ENCODE peak calls at places on chromosome 2, in eight cellular contexts. One of them, this sample, is unnamed.

GRCh38 chr2:196112408-196113039 is 43.9 kb upstream of the DNAH7 start:
- DNase-seq in epithelial cell of esophagus: peak; percentile 80
- DNase-seq in pancreas: no peak
- DNase-seq in CD8-positive, alpha-beta T cell: no peak
- DNase-seq in progenitor cell of endocrine pancreas: no peak
- DNase-seq in activated naive CD4-positive, alpha-beta T cell: no peak
- DNase-seq in activated T-helper 1 cell treated with Interleukin-2 at 50 U/mL for 16 hours: no peak
- DNase-seq in GM20000: no peak
- DNase-seq in this sample: no peak

GRCh38 chr2:150485871-150486538 is 1.5 kb downstream of the RND3 start:
- DNase-seq in epithelial cell of esophagus: peak; percentile 80
- DNase-seq in pancreas: peak; percentile 62
- DNase-seq in CD8-positive, alpha-beta T cell: no peak
- DNase-seq in progenitor cell of endocrine pancreas: peak; percentile 52
- DNase-seq in activated naive CD4-positive, alpha-beta T cell: no peak
- DNase-seq in activated T-helper 1 cell treated with Interleukin-2 at 50 U/mL for 16 hours: no peak
- DNase-seq in GM20000: no peak
- DNase-seq in this sample: no peak

GRCh38 chr2:182548031-182548950 is 121.5 kb upstream of the PDE1A start:
- DNase-seq in epithelial cell of esophagus: no peak
- DNase-seq in pancreas: no peak
- DNase-seq in CD8-positive, alpha-beta T cell: no peak
- DNase-seq in progenitor cell of endocrine pancreas: no peak
- DNase-seq in activated naive CD4-positive, alpha-beta T cell: no peak
- DNase-seq in activated T-helper 1 cell treated with Interleukin-2 at 50 U/mL for 16 hours: no peak
- DNase-seq in GM20000: no peak
- DNase-seq in this sample: no peak

GRCh38 chr2:231052494-231053451 is 3.9 kb upstream of the PSMD1 start:
- DNase-seq in epithelial cell of esophagus: peak; percentile 86
- DNase-seq in pancreas: peak; percentile 72
- DNase-seq in CD8-positive, alpha-beta T cell: peak; percentile 56
- DNase-seq in progenitor cell of endocrine pancreas: peak; percentile 72
- DNase-seq in activated naive CD4-positive, alpha-beta T cell: peak; percentile 52
- DNase-seq in activated T-helper 1 cell treated with Interleukin-2 at 50 U/mL for 16 hours: peak; percentile 73
- DNase-seq in GM20000: peak; percentile 88
- DNase-seq in this sample: peak; percentile 51

GRCh38 chr2:20625491-20625919 is 25.4 kb downstream of the HS1BP3 start:
- DNase-seq in epithelial cell of esophagus: no peak
- DNase-seq in pancreas: no peak
- DNase-seq in CD8-positive, alpha-beta T cell: no peak
- DNase-seq in progenitor cell of endocrine pancreas: no peak
- DNase-seq in activated naive CD4-positive, alpha-beta T cell: no peak
- DNase-seq in activated T-helper 1 cell treated with Interleukin-2 at 50 U/mL for 16 hours: no peak
- DNase-seq in GM20000: no peak
- DNase-seq in this sample: no peak

GRCh38 chr2:165428996-165429395 is 40.5 kb upstream of the CSRNP3 start:
- DNase-seq in epithelial cell of esophagus: no peak
- DNase-seq in pancreas: no peak
- DNase-seq in CD8-positive, alpha-beta T cell: no peak
- DNase-seq in progenitor cell of endocrine pancreas: no peak
- DNase-seq in activated naive CD4-positive, alpha-beta T cell: no peak
- DNase-seq in activated T-helper 1 cell treated with Interleukin-2 at 50 U/mL for 16 hours: no peak
- DNase-seq in GM20000: no peak
- DNase-seq in this sample: no peak

GRCh38 chr2:217220228-217221013 is 360.6 kb upstream of the TNP1 start:
- DNase-seq in epithelial cell of esophagus: no peak
- DNase-seq in pancreas: no peak
- DNase-seq in CD8-positive, alpha-beta T cell: no peak
- DNase-seq in progenitor cell of endocrine pancreas: no peak
- DNase-seq in activated naive CD4-positive, alpha-beta T cell: no peak
- DNase-seq in activated T-helper 1 cell treated with Interleukin-2 at 50 U/mL for 16 hours: no peak
- DNase-seq in GM20000: no peak
- DNase-seq in this sample: no peak

GRCh38 chr2:152055366-152056108 is 43.3 kb downstream of the CACNB4 start:
- DNase-seq in epithelial cell of esophagus: peak; percentile 56
- DNase-seq in pancreas: no peak
- DNase-seq in CD8-positive, alpha-beta T cell: no peak
- DNase-seq in progenitor cell of endocrine pancreas: no peak
- DNase-seq in activated naive CD4-positive, alpha-beta T cell: no peak
- DNase-seq in activated T-helper 1 cell treated with Interleukin-2 at 50 U/mL for 16 hours: no peak
- DNase-seq in GM20000: no peak
- DNase-seq in this sample: no peak

GRCh38 chr2:54455584-54456525 is at the start of gene SPTBN1:
- DNase-seq in epithelial cell of esophagus: peak; percentile 53
- DNase-seq in pancreas: peak; percentile 88
- DNase-seq in CD8-positive, alpha-beta T cell: no peak
- DNase-seq in progenitor cell of endocrine pancreas: peak; percentile 81
- DNase-seq in activated naive CD4-positive, alpha-beta T cell: no peak
- DNase-seq in activated T-helper 1 cell treated with Interleukin-2 at 50 U/mL for 16 hours: no peak
- DNase-seq in GM20000: peak; percentile 72
- DNase-seq in this sample: peak; percentile 55

GRCh38 chr2:11467126-11467649 is 1.2 kb upstream of the E2F6 start:
- DNase-seq in epithelial cell of esophagus: no peak
- DNase-seq in pancreas: no peak
- DNase-seq in CD8-positive, alpha-beta T cell: no peak
- DNase-seq in progenitor cell of endocrine pancreas: no peak
- DNase-seq in activated naive CD4-positive, alpha-beta T cell: no peak
- DNase-seq in activated T-helper 1 cell treated with Interleukin-2 at 50 U/mL for 16 hours: no peak
- DNase-seq in GM20000: no peak
- DNase-seq in this sample: no peak

GRCh38 chr2:229416116-229416694 is 145.1 kb upstream of the PID1 start:
- DNase-seq in epithelial cell of esophagus: no peak
- DNase-seq in pancreas: peak; percentile 13
- DNase-seq in CD8-positive, alpha-beta T cell: no peak
- DNase-seq in progenitor cell of endocrine pancreas: no peak
- DNase-seq in activated naive CD4-positive, alpha-beta T cell: no peak
- DNase-seq in activated T-helper 1 cell treated with Interleukin-2 at 50 U/mL for 16 hours: no peak
- DNase-seq in GM20000: no peak
- DNase-seq in this sample: no peak

GRCh38 chr2:234139755-234140154 is 89.3 kb downstream of the SPP2 start:
- DNase-seq in epithelial cell of esophagus: no peak
- DNase-seq in pancreas: no peak
- DNase-seq in CD8-positive, alpha-beta T cell: no peak
- DNase-seq in progenitor cell of endocrine pancreas: no peak
- DNase-seq in activated naive CD4-positive, alpha-beta T cell: no peak
- DNase-seq in activated T-helper 1 cell treated with Interleukin-2 at 50 U/mL for 16 hours: no peak
- DNase-seq in GM20000: no peak
- DNase-seq in this sample: no peak

GRCh38 chr2:74374509-74375205 is 5.5 kb downstream of the DCTN1 start:
- DNase-seq in epithelial cell of esophagus: peak; percentile 84
- DNase-seq in pancreas: peak; percentile 28
- DNase-seq in CD8-positive, alpha-beta T cell: no peak
- DNase-seq in progenitor cell of endocrine pancreas: peak; percentile 65
- DNase-seq in activated naive CD4-positive, alpha-beta T cell: no peak
- DNase-seq in activated T-helper 1 cell treated with Interleukin-2 at 50 U/mL for 16 hours: no peak
- DNase-seq in GM20000: no peak
- DNase-seq in this sample: peak; percentile 99

GRCh38 chr2:88746929-88747490 is 55.5 kb downstream of the RPIA start:
- DNase-seq in epithelial cell of esophagus: peak; percentile 33
- DNase-seq in pancreas: no peak
- DNase-seq in CD8-positive, alpha-beta T cell: no peak
- DNase-seq in progenitor cell of endocrine pancreas: no peak
- DNase-seq in activated naive CD4-positive, alpha-beta T cell: no peak
- DNase-seq in activated T-helper 1 cell treated with Interleukin-2 at 50 U/mL for 16 hours: no peak
- DNase-seq in GM20000: no peak
- DNase-seq in this sample: no peak

GRCh38 chr2:36088716-36089328 is 266.8 kb upstream of the CRIM1 start:
- DNase-seq in epithelial cell of esophagus: no peak
- DNase-seq in pancreas: no peak
- DNase-seq in CD8-positive, alpha-beta T cell: no peak
- DNase-seq in progenitor cell of endocrine pancreas: no peak
- DNase-seq in activated naive CD4-positive, alpha-beta T cell: no peak
- DNase-seq in activated T-helper 1 cell treated with Interleukin-2 at 50 U/mL for 16 hours: no peak
- DNase-seq in GM20000: no peak
- DNase-seq in this sample: no peak

GRCh38 chr2:160582481-160583161 is 89.0 kb upstream of the RBMS1 start:
- DNase-seq in epithelial cell of esophagus: peak; percentile 35
- DNase-seq in pancreas: no peak
- DNase-seq in CD8-positive, alpha-beta T cell: no peak
- DNase-seq in progenitor cell of endocrine pancreas: no peak
- DNase-seq in activated naive CD4-positive, alpha-beta T cell: no peak
- DNase-seq in activated T-helper 1 cell treated with Interleukin-2 at 50 U/mL for 16 hours: no peak
- DNase-seq in GM20000: no peak
- DNase-seq in this sample: no peak

GRCh38 chr2:100703213-100703612 is 116.7 kb upstream of the NPAS2 start:
- DNase-seq in epithelial cell of esophagus: no peak
- DNase-seq in pancreas: no peak
- DNase-seq in CD8-positive, alpha-beta T cell: no peak
- DNase-seq in progenitor cell of endocrine pancreas: no peak
- DNase-seq in activated naive CD4-positive, alpha-beta T cell: no peak
- DNase-seq in activated T-helper 1 cell treated with Interleukin-2 at 50 U/mL for 16 hours: no peak
- DNase-seq in GM20000: no peak
- DNase-seq in this sample: no peak

GRCh38 chr2:109063326-109063670 is 65.7 kb upstream of the SH3RF3 start:
- DNase-seq in epithelial cell of esophagus: peak; percentile 14
- DNase-seq in pancreas: no peak
- DNase-seq in CD8-positive, alpha-beta T cell: no peak
- DNase-seq in progenitor cell of endocrine pancreas: no peak
- DNase-seq in activated naive CD4-positive, alpha-beta T cell: no peak
- DNase-seq in activated T-helper 1 cell treated with Interleukin-2 at 50 U/mL for 16 hours: no peak
- DNase-seq in GM20000: no peak
- DNase-seq in this sample: no peak

GRCh38 chr2:238096311-238097011 is 3.7 kb upstream of the ESPNL start:
- DNase-seq in epithelial cell of esophagus: peak; percentile 71
- DNase-seq in pancreas: peak; percentile 84
- DNase-seq in CD8-positive, alpha-beta T cell: no peak
- DNase-seq in progenitor cell of endocrine pancreas: no peak
- DNase-seq in activated naive CD4-positive, alpha-beta T cell: no peak
- DNase-seq in activated T-helper 1 cell treated with Interleukin-2 at 50 U/mL for 16 hours: no peak
- DNase-seq in GM20000: no peak
- DNase-seq in this sample: peak; percentile 19

GRCh38 chr2:159009940-159010339 is 41.5 kb downstream of the TANC1 start:
- DNase-seq in epithelial cell of esophagus: no peak
- DNase-seq in pancreas: no peak
- DNase-seq in CD8-positive, alpha-beta T cell: no peak
- DNase-seq in progenitor cell of endocrine pancreas: no peak
- DNase-seq in activated naive CD4-positive, alpha-beta T cell: no peak
- DNase-seq in activated T-helper 1 cell treated with Interleukin-2 at 50 U/mL for 16 hours: no peak
- DNase-seq in GM20000: no peak
- DNase-seq in this sample: no peak

GRCh38 chr2:219987830-219988229 is 360.4 kb downstream of the SLC4A3 start:
- DNase-seq in epithelial cell of esophagus: peak; percentile 97
- DNase-seq in pancreas: no peak
- DNase-seq in CD8-positive, alpha-beta T cell: no peak
- DNase-seq in progenitor cell of endocrine pancreas: no peak
- DNase-seq in activated naive CD4-positive, alpha-beta T cell: no peak
- DNase-seq in activated T-helper 1 cell treated with Interleukin-2 at 50 U/mL for 16 hours: no peak
- DNase-seq in GM20000: no peak
- DNase-seq in this sample: no peak

GRCh38 chr2:177124371-177124770 is 88.2 kb upstream of the HNRNPA3 start:
- DNase-seq in epithelial cell of esophagus: peak; percentile 16
- DNase-seq in pancreas: no peak
- DNase-seq in CD8-positive, alpha-beta T cell: no peak
- DNase-seq in progenitor cell of endocrine pancreas: no peak
- DNase-seq in activated naive CD4-positive, alpha-beta T cell: no peak
- DNase-seq in activated T-helper 1 cell treated with Interleukin-2 at 50 U/mL for 16 hours: no peak
- DNase-seq in GM20000: no peak
- DNase-seq in this sample: no peak

GRCh38 chr2:5330961-5331360 is 361.2 kb upstream of the SOX11 start:
- DNase-seq in epithelial cell of esophagus: peak; percentile 4
- DNase-seq in pancreas: no peak
- DNase-seq in CD8-positive, alpha-beta T cell: no peak
- DNase-seq in progenitor cell of endocrine pancreas: no peak
- DNase-seq in activated naive CD4-positive, alpha-beta T cell: no peak
- DNase-seq in activated T-helper 1 cell treated with Interleukin-2 at 50 U/mL for 16 hours: no peak
- DNase-seq in GM20000: no peak
- DNase-seq in this sample: no peak

GRCh38 chr2:135093685-135094340 is 41.7 kb downstream of the RAB3GAP1 start:
- DNase-seq in epithelial cell of esophagus: no peak
- DNase-seq in pancreas: no peak
- DNase-seq in CD8-positive, alpha-beta T cell: no peak
- DNase-seq in progenitor cell of endocrine pancreas: no peak
- DNase-seq in activated naive CD4-positive, alpha-beta T cell: no peak
- DNase-seq in activated T-helper 1 cell treated with Interleukin-2 at 50 U/mL for 16 hours: no peak
- DNase-seq in GM20000: no peak
- DNase-seq in this sample: no peak

GRCh38 chr2:184523732-184524131 is 74.6 kb upstream of the ZNF804A start:
- DNase-seq in epithelial cell of esophagus: no peak
- DNase-seq in pancreas: no peak
- DNase-seq in CD8-positive, alpha-beta T cell: no peak
- DNase-seq in progenitor cell of endocrine pancreas: no peak
- DNase-seq in activated naive CD4-positive, alpha-beta T cell: no peak
- DNase-seq in activated T-helper 1 cell treated with Interleukin-2 at 50 U/mL for 16 hours: no peak
- DNase-seq in GM20000: no peak
- DNase-seq in this sample: no peak

GRCh38 chr2:180542510-180542909 is 437.9 kb upstream of the UBE2E3 start:
- DNase-seq in epithelial cell of esophagus: no peak
- DNase-seq in pancreas: no peak
- DNase-seq in CD8-positive, alpha-beta T cell: no peak
- DNase-seq in progenitor cell of endocrine pancreas: no peak
- DNase-seq in activated naive CD4-positive, alpha-beta T cell: no peak
- DNase-seq in activated T-helper 1 cell treated with Interleukin-2 at 50 U/mL for 16 hours: no peak
- DNase-seq in GM20000: no peak
- DNase-seq in this sample: no peak

This sample was measured in D721Med.